ENCODE peak calls at places on chromosomes 11 and 22, in ten cellular contexts. One of them, this sample, is unnamed.

GRCh38 chr11:110355011-110355744 is 58.8 kb upstream of the RDX start:
- DNase-seq in A549: no peak
- DNase-seq in MM.1S: no peak
- DNase-seq in mucosa of descending colon: no peak
- DNase-seq in neuronal stem cell: no peak
- DNase-seq in effector memory CD4-positive, alpha-beta T cell: no peak
- DNase-seq in mesendoderm: peak; percentile 59
- DNase-seq in thoracic aorta: no peak
- DNase-seq in CD8-positive, alpha-beta memory T cell: no peak
- DNase-seq in GM23338: peak; percentile 25
- DNase-seq in this sample: no peak

GRCh38 chr11:130813638-130814037 is 102.6 kb downstream of the SNX19 start:
- DNase-seq in A549: no peak
- DNase-seq in effector memory CD4-positive, alpha-beta T cell: no peak
- DNase-seq in mesendoderm: no peak
- DNase-seq in MM.1S: no peak
- DNase-seq in GM23338: no peak
- DNase-seq in mucosa of descending colon: no peak
- DNase-seq in neuronal stem cell: no peak
- DNase-seq in CD8-positive, alpha-beta memory T cell: no peak
- DNase-seq in thoracic aorta: no peak
- DNase-seq in this sample: no peak

GRCh38 chr22:25420925-25421904 is 143.3 kb upstream of the GRK3 start:
- DNase-seq in MM.1S: no peak
- DNase-seq in mesendoderm: peak; percentile 76
- DNase-seq in mucosa of descending colon: peak; percentile 31
- DNase-seq in CD8-positive, alpha-beta memory T cell: no peak
- DNase-seq in effector memory CD4-positive, alpha-beta T cell: no peak
- DNase-seq in thoracic aorta: no peak
- DNase-seq in neuronal stem cell: no peak
- DNase-seq in A549: no peak
- DNase-seq in GM23338: peak; percentile 95
- DNase-seq in this sample: no peak

GRCh38 chr11:58596621-58597020 is 17.8 kb downstream of the ZFP91 start:
- DNase-seq in mucosa of descending colon: no peak
- DNase-seq in thoracic aorta: no peak
- DNase-seq in neuronal stem cell: no peak
- DNase-seq in MM.1S: no peak
- DNase-seq in mesendoderm: no peak
- DNase-seq in GM23338: no peak
- DNase-seq in effector memory CD4-positive, alpha-beta T cell: no peak
- DNase-seq in CD8-positive, alpha-beta memory T cell: no peak
- DNase-seq in A549: no peak
- DNase-seq in this sample: no peak

GRCh38 chr11:75328426-75329277 is 22.8 kb downstream of the ARRB1 start:
- DNase-seq in MM.1S: no peak
- DNase-seq in A549: peak; percentile 86
- DNase-seq in effector memory CD4-positive, alpha-beta T cell: peak; percentile 19
- DNase-seq in mucosa of descending colon: peak; percentile 90
- DNase-seq in thoracic aorta: no peak
- DNase-seq in neuronal stem cell: peak; percentile 48
- DNase-seq in CD8-positive, alpha-beta memory T cell: peak; percentile 72
- DNase-seq in mesendoderm: peak; percentile 86
- DNase-seq in GM23338: peak; percentile 81
- DNase-seq in this sample: peak; percentile 48

GRCh38 chr11:13970986-13971385 is 8.5 kb downstream of the SPON1 start:
- DNase-seq in thoracic aorta: no peak
- DNase-seq in GM23338: peak; percentile 59
- DNase-seq in MM.1S: peak; percentile 44
- DNase-seq in A549: peak; percentile 28
- DNase-seq in neuronal stem cell: no peak
- DNase-seq in mucosa of descending colon: peak; percentile 84
- DNase-seq in CD8-positive, alpha-beta memory T cell: no peak
- DNase-seq in effector memory CD4-positive, alpha-beta T cell: no peak
- DNase-seq in mesendoderm: peak; percentile 50
- DNase-seq in this sample: no peak

GRCh38 chr11:69575296-69576068 is 65.5 kb upstream of the CCND1 start:
- DNase-seq in thoracic aorta: no peak
- DNase-seq in effector memory CD4-positive, alpha-beta T cell: no peak
- DNase-seq in CD8-positive, alpha-beta memory T cell: no peak
- DNase-seq in neuronal stem cell: no peak
- DNase-seq in MM.1S: no peak
- DNase-seq in mesendoderm: no peak
- DNase-seq in mucosa of descending colon: no peak
- DNase-seq in A549: no peak
- DNase-seq in GM23338: no peak
- DNase-seq in this sample: no peak

GRCh38 chr11:1863352-1864215 is 10.7 kb downstream of the LSP1 start:
- DNase-seq in neuronal stem cell: peak; percentile 58
- DNase-seq in mesendoderm: peak; percentile 86
- DNase-seq in MM.1S: no peak
- DNase-seq in thoracic aorta: peak; percentile 74
- DNase-seq in GM23338: peak; percentile 53
- DNase-seq in A549: peak; percentile 86
- DNase-seq in mucosa of descending colon: peak; percentile 55
- DNase-seq in CD8-positive, alpha-beta memory T cell: no peak
- DNase-seq in effector memory CD4-positive, alpha-beta T cell: no peak
- DNase-seq in this sample: no peak

GRCh38 chr22:40033586-40034380 is 39.0 kb downstream of the FAM83F start:
- DNase-seq in effector memory CD4-positive, alpha-beta T cell: no peak
- DNase-seq in mucosa of descending colon: no peak
- DNase-seq in MM.1S: no peak
- DNase-seq in mesendoderm: no peak
- DNase-seq in GM23338: no peak
- DNase-seq in A549: no peak
- DNase-seq in thoracic aorta: no peak
- DNase-seq in neuronal stem cell: no peak
- DNase-seq in CD8-positive, alpha-beta memory T cell: no peak
- DNase-seq in this sample: no peak

GRCh38 chr11:14067686-14068085 is 105.2 kb downstream of the SPON1 start:
- DNase-seq in mucosa of descending colon: no peak
- DNase-seq in mesendoderm: no peak
- DNase-seq in thoracic aorta: no peak
- DNase-seq in A549: no peak
- DNase-seq in neuronal stem cell: no peak
- DNase-seq in effector memory CD4-positive, alpha-beta T cell: no peak
- DNase-seq in MM.1S: no peak
- DNase-seq in GM23338: no peak
- DNase-seq in CD8-positive, alpha-beta memory T cell: no peak
- DNase-seq in this sample: no peak

GRCh38 chr11:44579172-44579804 is 13.8 kb downstream of the CD82 start:
- DNase-seq in A549: no peak
- DNase-seq in CD8-positive, alpha-beta memory T cell: no peak
- DNase-seq in mesendoderm: no peak
- DNase-seq in effector memory CD4-positive, alpha-beta T cell: no peak
- DNase-seq in neuronal stem cell: no peak
- DNase-seq in GM23338: no peak
- DNase-seq in mucosa of descending colon: no peak
- DNase-seq in thoracic aorta: no peak
- DNase-seq in MM.1S: no peak
- DNase-seq in this sample: no peak
- H3K4me3 ChIP-seq in A549: no peak overlapping the region
- H3K4me3 ChIP-seq in CD8-positive, alpha-beta memory T cell: no peak overlapping the region
- H3K4me3 ChIP-seq in mesendoderm: no peak overlapping the region
- H3K4me3 ChIP-seq in effector memory CD4-positive, alpha-beta T cell: no peak overlapping the region
- H3K4me3 ChIP-seq in neuronal stem cell: no peak overlapping the region
- H3K4me3 ChIP-seq in GM23338: no peak overlapping the region
- H3K4me3 ChIP-seq in mucosa of descending colon: no peak overlapping the region
- H3K4me3 ChIP-seq in thoracic aorta: no peak overlapping the region
- H3K4me3 ChIP-seq in MM.1S: no peak overlapping the region
- H3K4me3 ChIP-seq in this sample: no peak overlapping the region

GRCh38 chr11:95256204-95256819 is 25.3 kb upstream of the SESN3 start:
- DNase-seq in A549: no peak
- DNase-seq in mesendoderm: no peak
- DNase-seq in MM.1S: no peak
- DNase-seq in effector memory CD4-positive, alpha-beta T cell: no peak
- DNase-seq in mucosa of descending colon: no peak
- DNase-seq in thoracic aorta: no peak
- DNase-seq in neuronal stem cell: no peak
- DNase-seq in GM23338: no peak
- DNase-seq in CD8-positive, alpha-beta memory T cell: no peak
- DNase-seq in this sample: no peak
- H3K4me1 ChIP-seq in A549: peaks cover 5% of the 10 kb centered on the region
- H3K4me1 ChIP-seq in mesendoderm: no peaks in the 10 kb centered on the region
- H3K4me1 ChIP-seq in MM.1S: no peaks in the 10 kb centered on the region
- H3K4me1 ChIP-seq in effector memory CD4-positive, alpha-beta T cell: peaks cover 31% of the 10 kb centered on the region
- H3K4me1 ChIP-seq in mucosa of descending colon: peaks cover 11% of the 10 kb centered on the region
- H3K4me1 ChIP-seq in thoracic aorta: peaks cover 14% of the 10 kb centered on the region
- H3K4me1 ChIP-seq in neuronal stem cell: peaks cover 40% of the 10 kb centered on the region
- H3K4me1 ChIP-seq in GM23338: peaks cover 49% of the 10 kb centered on the region
- H3K4me1 ChIP-seq in CD8-positive, alpha-beta memory T cell: peaks cover 37% of the 10 kb centered on the region
- H3K4me1 ChIP-seq in this sample: peaks cover 32% of the 10 kb centered on the region

GRCh38 chr11:71998061-71998460 is 648 bp upstream of the IL18BP start:
- DNase-seq in GM23338: no peak
- DNase-seq in mesendoderm: no peak
- DNase-seq in mucosa of descending colon: no peak
- DNase-seq in A549: no peak
- DNase-seq in neuronal stem cell: no peak
- DNase-seq in CD8-positive, alpha-beta memory T cell: no peak
- DNase-seq in MM.1S: no peak
- DNase-seq in thoracic aorta: no peak
- DNase-seq in effector memory CD4-positive, alpha-beta T cell: no peak
- DNase-seq in this sample: no peak

GRCh38 chr11:71999813-72000590 is 1.3 kb downstream of the IL18BP start:
- DNase-seq in thoracic aorta: no peak
- DNase-seq in mesendoderm: no peak
- DNase-seq in mucosa of descending colon: no peak
- DNase-seq in A549: no peak
- DNase-seq in CD8-positive, alpha-beta memory T cell: no peak
- DNase-seq in GM23338: no peak
- DNase-seq in effector memory CD4-positive, alpha-beta T cell: no peak
- DNase-seq in neuronal stem cell: no peak
- DNase-seq in MM.1S: no peak
- DNase-seq in this sample: no peak

GRCh38 chr11:71999360-71999759 is 651 bp downstream of the IL18BP start:
- DNase-seq in MM.1S: no peak
- DNase-seq in mesendoderm: peak; percentile 22
- DNase-seq in effector memory CD4-positive, alpha-beta T cell: no peak
- DNase-seq in CD8-positive, alpha-beta memory T cell: no peak
- DNase-seq in GM23338: no peak
- DNase-seq in mucosa of descending colon: peak; percentile 36
- DNase-seq in thoracic aorta: no peak
- DNase-seq in neuronal stem cell: no peak
- DNase-seq in A549: no peak
- DNase-seq in this sample: no peak

GRCh38 chr11:71997594-71997993 is 1.1 kb upstream of the IL18BP start:
- DNase-seq in GM23338: no peak
- DNase-seq in effector memory CD4-positive, alpha-beta T cell: no peak
- DNase-seq in thoracic aorta: no peak
- DNase-seq in CD8-positive, alpha-beta memory T cell: no peak
- DNase-seq in MM.1S: no peak
- DNase-seq in mesendoderm: no peak
- DNase-seq in mucosa of descending colon: no peak
- DNase-seq in neuronal stem cell: no peak
- DNase-seq in A549: no peak
- DNase-seq in this sample: no peak

DNA sequence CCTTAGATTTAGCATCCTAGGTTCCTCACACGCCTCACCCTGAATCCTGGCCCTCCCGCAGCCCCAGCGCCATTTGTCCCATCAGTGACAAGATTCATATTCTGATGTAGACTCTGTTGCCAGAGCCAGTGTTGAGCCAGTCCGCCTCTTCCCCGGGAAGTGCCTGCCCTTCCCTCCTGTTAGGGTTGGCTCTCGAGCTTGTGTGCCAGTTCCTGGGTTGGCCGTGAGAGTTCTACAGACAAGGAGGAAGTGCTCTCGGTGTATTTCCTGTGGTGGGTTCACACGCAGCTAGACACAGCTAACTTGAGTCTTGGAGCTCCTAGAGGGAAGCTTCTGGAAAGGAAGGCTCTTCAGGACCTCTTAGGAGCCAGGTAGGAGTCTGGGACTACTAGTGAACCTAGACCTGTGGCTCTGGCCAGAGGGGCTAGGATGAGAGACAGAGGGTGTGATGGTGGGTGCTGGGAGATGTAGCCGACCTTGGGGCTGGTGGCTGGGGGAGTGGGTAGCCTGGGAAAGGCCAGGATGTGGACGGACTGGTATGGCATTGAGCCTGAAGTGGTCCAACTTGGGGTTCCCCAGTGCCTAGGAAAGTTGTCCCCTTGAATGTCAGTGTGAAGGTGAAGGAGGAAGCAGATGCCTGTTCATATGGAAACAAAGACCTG is at the start of gene IL18BP:
- DNase-seq in mucosa of descending colon: peak; percentile 34
- DNase-seq in neuronal stem cell: no peak
- DNase-seq in effector memory CD4-positive, alpha-beta T cell: no peak
- DNase-seq in CD8-positive, alpha-beta memory T cell: no peak
- DNase-seq in MM.1S: no peak
- DNase-seq in A549: no peak
- DNase-seq in thoracic aorta: no peak
- DNase-seq in GM23338: no peak
- DNase-seq in mesendoderm: no peak
- DNase-seq in this sample: peak; percentile 22
- H3K4me3 ChIP-seq in mucosa of descending colon: no peak within 1 kb of the TSS
- H3K4me3 ChIP-seq in neuronal stem cell: no peak within 1 kb of the TSS
- H3K4me3 ChIP-seq in effector memory CD4-positive, alpha-beta T cell: peak within 1 kb of the TSS; percentile 54
- H3K4me3 ChIP-seq in CD8-positive, alpha-beta memory T cell: peak within 1 kb of the TSS; percentile 64
- H3K4me3 ChIP-seq in MM.1S: no peak within 1 kb of the TSS
- H3K4me3 ChIP-seq in A549: no peak within 1 kb of the TSS
- H3K4me3 ChIP-seq in thoracic aorta: peak within 1 kb of the TSS; percentile 54
- H3K4me3 ChIP-seq in GM23338: no peak within 1 kb of the TSS
- H3K4me3 ChIP-seq in mesendoderm: no peak within 1 kb of the TSS
- H3K4me3 ChIP-seq in this sample: peak within 1 kb of the TSS; percentile 51

GRCh38 chr11:65571420-65571819 is 918 bp upstream of the FAM89B start:
- DNase-seq in thoracic aorta: no peak
- DNase-seq in MM.1S: no peak
- DNase-seq in CD8-positive, alpha-beta memory T cell: no peak
- DNase-seq in mucosa of descending colon: no peak
- DNase-seq in effector memory CD4-positive, alpha-beta T cell: no peak
- DNase-seq in GM23338: no peak
- DNase-seq in A549: no peak
- DNase-seq in neuronal stem cell: no peak
- DNase-seq in mesendoderm: no peak
- DNase-seq in this sample: no peak

GRCh38 chr11:65572356-65573043 is at the start of gene FAM89B:
- DNase-seq in neuronal stem cell: no peak
- DNase-seq in mucosa of descending colon: peak; percentile 96
- DNase-seq in MM.1S: peak; percentile 89
- DNase-seq in thoracic aorta: peak; percentile 88
- DNase-seq in CD8-positive, alpha-beta memory T cell: peak; percentile 93
- DNase-seq in GM23338: peak; percentile 91
- DNase-seq in mesendoderm: peak; percentile 86
- DNase-seq in effector memory CD4-positive, alpha-beta T cell: peak; percentile 81
- DNase-seq in A549: peak; percentile 81
- DNase-seq in this sample: peak; percentile 91

GRCh38 chr11:65569973-65570918 is at the start of gene ZNRD2:
- DNase-seq in effector memory CD4-positive, alpha-beta T cell: peak; percentile 97
- DNase-seq in neuronal stem cell: peak; percentile 98
- DNase-seq in mucosa of descending colon: peak; percentile 97
- DNase-seq in A549: peak; percentile 96
- DNase-seq in GM23338: peak; percentile 99
- DNase-seq in thoracic aorta: peak; percentile 92
- DNase-seq in CD8-positive, alpha-beta memory T cell: peak; percentile 99
- DNase-seq in MM.1S: peak; percentile 99
- DNase-seq in mesendoderm: peak; percentile 99
- DNase-seq in this sample: peak; percentile 98

GRCh38 chr11:65573391-65574146 is 1.2 kb downstream of the FAM89B start:
- DNase-seq in neuronal stem cell: no peak
- DNase-seq in GM23338: no peak
- DNase-seq in CD8-positive, alpha-beta memory T cell: no peak
- DNase-seq in mucosa of descending colon: peak; percentile 54
- DNase-seq in mesendoderm: no peak
- DNase-seq in MM.1S: peak; percentile 29
- DNase-seq in A549: no peak
- DNase-seq in thoracic aorta: peak; percentile 32
- DNase-seq in effector memory CD4-positive, alpha-beta T cell: no peak
- DNase-seq in this sample: no peak

GRCh38 chr11:65571940-65572339 is 398 bp upstream of the FAM89B start:
- DNase-seq in MM.1S: peak; percentile 51
- DNase-seq in neuronal stem cell: no peak
- DNase-seq in mesendoderm: peak; percentile 91
- DNase-seq in CD8-positive, alpha-beta memory T cell: no peak
- DNase-seq in thoracic aorta: no peak
- DNase-seq in mucosa of descending colon: no peak
- DNase-seq in effector memory CD4-positive, alpha-beta T cell: no peak
- DNase-seq in A549: peak; percentile 84
- DNase-seq in GM23338: peak; percentile 87
- DNase-seq in this sample: no peak
- H3K4me1 ChIP-seq in MM.1S: peaks cover 28% of the 10 kb centered on the region
- H3K4me1 ChIP-seq in neuronal stem cell: peaks cover 38% of the 10 kb centered on the region
- H3K4me1 ChIP-seq in mesendoderm: peaks cover 11% of the 10 kb centered on the region
- H3K4me1 ChIP-seq in CD8-positive, alpha-beta memory T cell: peaks cover 68% of the 10 kb centered on the region
- H3K4me1 ChIP-seq in thoracic aorta: peaks cover 56% of the 10 kb centered on the region
- H3K4me1 ChIP-seq in mucosa of descending colon: peaks cover 60% of the 10 kb centered on the region
- H3K4me1 ChIP-seq in effector memory CD4-positive, alpha-beta T cell: peaks cover 72% of the 10 kb centered on the region
- H3K4me1 ChIP-seq in A549: peaks cover 53% of the 10 kb centered on the region
- H3K4me1 ChIP-seq in GM23338: peaks cover 31% of the 10 kb centered on the region
- H3K4me1 ChIP-seq in this sample: peaks cover 67% of the 10 kb centered on the region

This sample was measured in CD8-positive, alpha-beta T cell.